ENCODE peak calls at places on chromosomes 4 and X, in ten cellular contexts. N, H, W, S, R, B, Y, C, U and E are unnamed samples. For H3K36me3, the result is how much of the 10 kb centered on the place peaks cover.

GRCh38 chr4:118356731-118357130 is 3.9 kb upstream of the PRSS12 start:
- DNase-seq in N (no peak), H (no peak), W (no peak), S (no peak), R (no peak), B (no peak), Y (peak), C (no peak), U (no peak), E (no peak)

GRCh38 chr4:108144451-108144850 is 24.3 kb downstream of the LEF1 start:
- DNase-seq in N (no peak), H (no peak), W (no peak), S (no peak), R (peak), B (no peak), Y (no peak), C (no peak), U (no peak), E (no peak)

GRCh38 chr4:53520114-53520513 is 71.2 kb downstream of the LNX1 start:
- DNase-seq in N (peak), H (no peak), W (no peak), S (no peak), R (no peak), B (no peak), Y (no peak), C (no peak), U (no peak), E (no peak)

GRCh38 chr4:37666625-37667071 is 19.5 kb downstream of the RELL1 start:
- DNase-seq in N (peak), H (peak), W (peak), S (no peak), R (no peak), B (peak), Y (peak), C (peak), U (no peak), E (peak)

GRCh38 chrX:8811611-8812010 is 10.4 kb upstream of the FAM9A start:
- DNase-seq in N (no peak), H (no peak), W (no peak), S (no peak), R (no peak), B (no peak), Y (no peak), C (no peak), U (no peak), E (no peak)

GRCh38 chr4:7323872-7324650 is 110.7 kb downstream of the PSAPL1 start:
- DNase-seq in N (no peak), H (peak), W (no peak), S (peak), R (peak), B (no peak), Y (no peak), C (no peak), U (no peak), E (no peak)

GRCh38 chr4:142379277-142380051 is 466.6 kb downstream of the INPP4B start:
- DNase-seq in N (no peak), H (no peak), W (no peak), S (no peak), R (peak), B (peak), Y (peak), C (peak), U (no peak), E (no peak)

GRCh38 chrX:23742693-23743622 is at the start of gene ACOT9:
- DNase-seq in N (peak), H (peak), W (peak), S (peak), R (peak), B (peak), Y (peak), C (peak), U (peak), E (peak)

GRCh38 chr4:12488672-12489071 is 995.5 kb downstream of the RAB28 start:
- DNase-seq in N (peak), H (no peak), W (no peak), S (no peak), R (no peak), B (no peak), Y (no peak), C (no peak), U (peak), E (no peak)

GRCh38 chrX:85243155-85243554 is 424 bp downstream of the SATL1 start:
- DNase-seq in N (no peak), H (no peak), W (no peak), S (no peak), R (no peak), B (no peak), Y (no peak), C (no peak), U (peak), E (no peak)

GRCh38 chr4:176238819-176239218 is 30.2 kb downstream of the ASB5 start:
- DNase-seq in N (peak), H (no peak), W (no peak), S (no peak), R (peak), B (peak), Y (peak), C (no peak), U (no peak), E (no peak)

GRCh38 chrX:145735036-145735435 is 82.6 kb upstream of the SLITRK2 start:
- DNase-seq in N (no peak), H (no peak), W (no peak), S (no peak), R (no peak), B (peak), Y (no peak), C (no peak), U (no peak), E (no peak)

GRCh38 chr4:29708473-29708872 is 1011.7 kb upstream of the PCDH7 start:
- DNase-seq in N (no peak), H (no peak), W (no peak), S (no peak), R (peak), B (no peak), Y (no peak), C (no peak), U (no peak), E (no peak)

GRCh38 chr4:14924080-14924916 is 78.0 kb upstream of the CPEB2 start:
- DNase-seq in N (no peak), H (no peak), W (no peak), S (no peak), R (no peak), B (no peak), Y (no peak), C (no peak), U (no peak), E (no peak)

GRCh38 chr4:88630756-88631155 is 38.5 kb downstream of the HERC3 start:
- DNase-seq in N (no peak), H (no peak), W (no peak), S (no peak), R (no peak), B (peak), Y (peak), C (no peak), U (no peak), E (no peak)

GRCh38 chr4:80184791-80185756 is 12.2 kb upstream of the PRDM8 start:
- DNase-seq in N (peak), H (no peak), W (peak), S (no peak), R (no peak), B (no peak), Y (peak), C (no peak), U (no peak), E (no peak)

GRCh38 chrX:149837167-149837566 is 43.8 kb upstream of the MAGEA8 start:
- DNase-seq in N (peak), H (no peak), W (no peak), S (no peak), R (no peak), B (no peak), Y (no peak), C (no peak), U (no peak), E (no peak)
- H3K36me3 ChIP-seq in N (under half), H (under half), W (under half), S (under half), R (under half), B (under half), Y (under half), C (under half), U (under half), E (under half)

GRCh38 chr4:865121-865465 is 39.2 kb upstream of the CPLX1 start:
- DNase-seq in N (no peak), H (no peak), W (no peak), S (no peak), R (no peak), B (no peak), Y (no peak), C (no peak), U (no peak), E (no peak)

GRCh38 chr4:866761-867390 is 40.9 kb upstream of the CPLX1 start:
- DNase-seq in N (no peak), H (no peak), W (no peak), S (no peak), R (no peak), B (peak), Y (no peak), C (no peak), U (no peak), E (no peak)

GRCh38 chr4:866068-866760 is 40.3 kb upstream of the CPLX1 start:
- DNase-seq in N (no peak), H (no peak), W (no peak), S (no peak), R (no peak), B (no peak), Y (no peak), C (no peak), U (no peak), E (no peak)

GRCh38 chr4:865572-865971 is 39.6 kb upstream of the CPLX1 start:
- DNase-seq in N (no peak), H (no peak), W (no peak), S (no peak), R (no peak), B (no peak), Y (no peak), C (no peak), U (no peak), E (no peak)

DNA sequence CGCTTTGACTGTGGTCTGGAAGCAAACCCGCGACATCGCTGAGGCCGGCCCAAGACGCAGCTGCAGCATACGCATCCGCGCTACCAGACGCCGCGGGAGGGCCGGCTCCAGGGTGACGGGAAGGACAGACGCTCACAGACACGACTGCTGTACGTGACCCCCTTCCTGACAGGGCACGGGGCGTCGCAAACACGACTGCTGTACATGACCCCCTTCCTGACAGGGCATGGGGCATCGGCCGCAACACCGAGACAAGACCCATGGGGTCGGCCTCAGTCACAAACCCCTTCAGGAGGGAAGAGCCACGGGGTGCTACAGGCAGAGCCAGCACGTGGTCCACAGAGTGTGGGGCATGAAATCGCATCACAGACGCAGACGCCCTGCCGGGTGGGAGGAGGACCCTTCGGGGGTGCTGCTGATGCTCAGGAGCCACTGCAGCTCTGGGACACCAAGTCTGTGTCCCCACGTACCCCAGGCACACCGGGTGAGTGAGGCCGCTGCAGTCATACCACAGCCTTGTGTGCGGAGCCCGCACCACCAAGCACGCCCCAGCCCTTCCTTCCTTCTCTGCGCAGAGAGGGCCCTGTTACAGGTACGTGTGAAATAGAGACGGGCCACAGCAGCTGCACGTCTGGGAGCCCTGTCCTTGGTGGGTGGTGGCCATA is 38.7 kb upstream of the CPLX1 start:
- DNase-seq in N (no peak), H (no peak), W (no peak), S (no peak), R (no peak), B (no peak), Y (no peak), C (no peak), U (no peak), E (no peak)
- H3K36me3 ChIP-seq in N (under half), H (half or more), W (under half), S (half or more), R (half or more), B (half or more), Y (under half), C (half or more), U (under half), E (under half)

DNA sequence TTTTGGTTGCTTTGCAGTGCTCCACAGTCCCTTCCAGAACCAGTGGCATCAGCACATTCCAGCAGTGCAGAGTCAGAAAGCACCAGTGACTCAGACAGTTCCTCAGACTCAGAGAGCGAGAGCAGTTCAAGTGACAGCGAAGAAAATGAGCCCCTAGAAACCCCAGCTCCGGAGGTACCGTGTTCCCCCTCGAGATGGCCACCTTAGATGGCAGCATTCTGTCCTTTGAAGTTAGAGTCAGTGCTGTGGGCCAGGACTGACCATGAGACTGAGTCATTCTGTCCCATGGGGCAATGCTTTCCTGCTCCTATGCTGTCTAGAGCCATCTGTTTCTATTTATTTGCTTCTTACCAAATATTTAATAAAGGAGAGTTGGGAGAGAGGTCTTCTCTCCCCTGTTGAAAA is 112.3 kb downstream of the KLHL8 start:
- DNase-seq in N (no peak), H (peak), W (no peak), S (no peak), R (peak), B (peak), Y (peak), C (peak), U (peak), E (peak)
- H3K36me3 ChIP-seq in N (under half), H (under half), W (under half), S (half or more), R (under half), B (under half), Y (under half), C (under half), U (under half), E (under half)

DNA sequence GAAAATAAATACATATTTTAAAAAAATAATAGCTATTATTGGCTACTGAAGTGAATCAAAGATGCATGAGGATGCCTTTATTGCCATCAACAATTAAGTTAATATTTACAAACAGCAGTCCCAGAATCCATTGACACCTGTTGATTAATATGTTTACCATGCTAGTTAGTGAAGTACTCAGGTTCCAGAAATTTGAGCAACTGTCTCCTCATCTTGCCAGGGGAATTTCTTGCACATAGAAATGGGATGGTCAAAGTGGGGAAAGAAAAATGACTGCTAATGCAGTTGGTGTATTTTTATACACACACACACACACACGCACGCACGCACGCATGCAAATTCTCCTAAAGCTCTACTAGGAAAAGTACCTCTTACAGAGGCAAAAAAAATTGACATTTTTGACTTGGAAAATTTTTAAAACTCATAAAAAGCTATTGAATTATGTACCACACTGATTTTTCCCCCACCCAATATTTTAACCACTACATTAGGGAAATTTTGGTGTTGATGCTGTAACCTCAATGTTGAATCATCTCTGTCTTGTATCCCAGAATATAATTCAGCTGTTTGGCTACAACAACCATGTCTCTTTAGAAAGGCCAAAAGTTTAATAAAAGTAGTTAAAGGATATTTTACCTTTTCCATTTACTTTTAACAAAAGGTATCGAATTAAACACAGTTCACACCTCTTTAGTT is 105.3 kb upstream of the TMEM150C start:
- DNase-seq in N (no peak), H (no peak), W (no peak), S (no peak), R (no peak), B (no peak), Y (peak), C (no peak), U (no peak), E (no peak)
- H3K36me3 ChIP-seq in N (under half), H (under half), W (under half), S (under half), R (under half), B (under half), Y (under half), C (under half), U (under half), E (under half)

GRCh38 chr4:10102193-10102980 is 14.2 kb downstream of the WDR1 start:
- DNase-seq in N (no peak), H (no peak), W (no peak), S (no peak), R (no peak), B (no peak), Y (peak), C (no peak), U (no peak), E (no peak)

GRCh38 chr4:10099521-10100325 is 16.9 kb downstream of the WDR1 start:
- DNase-seq in N (no peak), H (no peak), W (no peak), S (no peak), R (no peak), B (no peak), Y (no peak), C (no peak), U (no peak), E (no peak)

GRCh38 chr4:10098770-10099139 is 17.8 kb downstream of the WDR1 start:
- DNase-seq in N (no peak), H (no peak), W (no peak), S (no peak), R (no peak), B (peak), Y (peak), C (no peak), U (no peak), E (no peak)

GRCh38 chr4:10101559-10102192 is 14.9 kb downstream of the WDR1 start:
- DNase-seq in N (no peak), H (no peak), W (no peak), S (no peak), R (no peak), B (no peak), Y (peak), C (no peak), U (no peak), E (no peak)

DNA sequence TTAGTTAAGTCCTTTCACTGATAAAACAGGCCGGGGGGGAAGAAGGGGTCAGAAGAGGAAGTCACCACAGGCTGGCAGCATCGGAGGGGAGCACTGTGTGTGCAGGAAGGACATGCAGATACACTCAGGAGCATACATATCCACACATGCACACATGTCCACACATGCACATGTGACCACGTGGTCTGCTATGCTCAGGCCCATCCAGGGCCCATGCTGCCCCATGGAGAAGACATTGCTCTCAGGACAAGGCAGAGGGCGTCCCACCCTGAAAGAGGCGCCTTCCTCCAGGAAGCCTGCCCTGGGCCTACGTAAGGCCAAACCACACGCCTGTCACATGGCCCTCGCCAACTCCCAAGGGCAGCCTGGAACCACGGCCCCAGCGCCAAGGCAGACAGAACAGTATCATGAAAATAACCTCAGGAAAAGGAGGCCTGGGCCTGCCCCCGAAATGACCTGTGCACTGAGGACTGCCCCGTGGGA is 15.8 kb downstream of the WDR1 start:
- DNase-seq in N (no peak), H (peak), W (peak), S (peak), R (no peak), B (no peak), Y (no peak), C (no peak), U (no peak), E (no peak)
- H3K36me3 ChIP-seq in N (under half), H (under half), W (under half), S (half or more), R (under half), B (half or more), Y (under half), C (half or more), U (half or more), E (under half)